ENCODE peak calls at places on chromosomes 2 and 18, in ten cellular contexts. L is KBM-7, J is cardiac fibroblast, U is B cell, O is HTR-8/SVneo, E is Calu3, A is T-helper 9 cell, Q is EL, Y is neuronal stem cell, Z is breast epithelium. B is an unnamed sample.

GRCh38 chr2:3420076-3420848 is 40.8 kb downstream of the TRAPPC12 start:
- DNase-seq in L (no peak), Y (no peak), Q (no peak), U (no peak), Z (no peak), O (no peak), J (no peak), A (no peak), E (no peak), B (no peak)

GRCh38 chr2:233081232-233081730 is 21.1 kb downstream of the INPP5D start:
- DNase-seq in U (peak), L (no peak), Q (no peak), O (no peak), E (no peak), A (peak), Z (peak), Y (no peak), J (no peak), B (no peak)

GRCh38 chr2:44596537-44597320 is 235.0 kb downstream of the CAMKMT start:
- DNase-seq in A (no peak), U (no peak), Q (no peak), L (no peak), Z (no peak), J (no peak), O (no peak), Y (no peak), E (no peak), B (no peak)

GRCh38 chr2:10773841-10774341 is 38.7 kb downstream of the PDIA6 start:
- DNase-seq in Q (no peak), O (no peak), Z (no peak), Y (no peak), E (no peak), A (no peak), U (no peak), L (no peak), J (no peak), B (no peak)

GRCh38 chr2:181239400-181239799 is 217.8 kb upstream of the ITGA4 start:
- DNase-seq in Q (no peak), U (peak), Z (no peak), A (no peak), J (peak), O (no peak), E (no peak), L (peak), Y (no peak), B (no peak)

GRCh38 chr2:240459401-240460242 is 24.2 kb downstream of the GPC1 start:
- DNase-seq in Q (no peak), O (no peak), E (no peak), J (no peak), U (no peak), L (no peak), A (no peak), Y (no peak), Z (no peak), B (no peak)

GRCh38 chr2:168430431-168430830 is 25.6 kb upstream of the CERS6 start:
- DNase-seq in U (no peak), Q (no peak), Y (no peak), J (no peak), Z (no peak), A (no peak), L (no peak), O (no peak), E (no peak), B (no peak)

GRCh38 chr18:48913723-48914122 is 37.0 kb downstream of the SMAD7 start:
- DNase-seq in A (no peak), O (no peak), Q (no peak), E (no peak), J (no peak), L (no peak), Z (no peak), U (no peak), Y (no peak), B (no peak)

GRCh38 chr2:217723078-217723477 is 279.7 kb downstream of the TNS1 start:
- DNase-seq in U (no peak), Z (no peak), O (no peak), J (peak), Q (peak), A (no peak), E (no peak), L (no peak), Y (no peak), B (no peak)

GRCh38 chr2:187684181-187684580 is 129.9 kb upstream of the TFPI start:
- DNase-seq in A (no peak), O (no peak), Q (peak), U (no peak), J (no peak), E (no peak), L (no peak), Z (no peak), Y (no peak), B (no peak)

GRCh38 chr2:158459161-158460003 is 2.6 kb downstream of the PKP4 start:
- DNase-seq in A (no peak), U (no peak), O (no peak), Y (no peak), J (peak), Q (no peak), Z (no peak), L (peak), E (no peak), B (no peak)

GRCh38 chr18:28161608-28162599 is 15.0 kb downstream of the CDH2 start:
- DNase-seq in O (no peak), Y (no peak), U (no peak), Z (no peak), L (no peak), Q (peak), J (no peak), E (no peak), A (no peak), B (no peak)

GRCh38 chr2:37472959-37473358 is 128.5 kb downstream of the QPCT start:
- DNase-seq in L (no peak), E (peak), A (no peak), Y (no peak), Q (peak), J (peak), U (no peak), Z (no peak), O (no peak), B (no peak)

GRCh38 chr2:221501210-221501882 is 70.8 kb downstream of the EPHA4 start:
- DNase-seq in Z (no peak), Q (peak), Y (no peak), L (no peak), E (no peak), A (no peak), U (no peak), J (peak), O (peak), B (no peak)

GRCh38 chr2:137007905-137008399 is 242.6 kb downstream of the THSD7B start:
- DNase-seq in A (no peak), J (no peak), U (no peak), Q (no peak), L (no peak), E (no peak), Y (no peak), O (no peak), Z (no peak), B (no peak)

GRCh38 chr2:7169631-7170030 is 252.4 kb downstream of the RNF144A start:
- DNase-seq in Z (no peak), Y (no peak), U (no peak), O (no peak), L (no peak), E (no peak), A (no peak), Q (no peak), J (no peak), B (no peak)

GRCh38 chr2:172600644-172601043 is 44.8 kb downstream of the PDK1 start:
- DNase-seq in Z (no peak), A (no peak), L (no peak), Q (no peak), Y (no peak), O (no peak), J (no peak), E (no peak), U (no peak), B (no peak)

GRCh38 chr2:145329976-145330375 is 810.1 kb upstream of the ZEB2 start:
- DNase-seq in U (no peak), L (no peak), Y (no peak), Q (no peak), E (no peak), O (no peak), A (no peak), Z (no peak), J (no peak), B (no peak)

GRCh38 chr2:230737791-230738226 is 25.2 kb downstream of the CAB39 start:
- DNase-seq in O (no peak), Y (no peak), L (no peak), E (no peak), Q (no peak), J (peak), A (no peak), Z (no peak), U (no peak), B (no peak)

GRCh38 chr18:55999641-56000040 is 411.6 kb upstream of the TCF4 start:
- DNase-seq in E (no peak), Q (no peak), Y (no peak), L (no peak), O (no peak), J (peak), Z (no peak), U (no peak), A (no peak), B (no peak)

GRCh38 chr2:222671259-222672067 is at the start of gene MOGAT1:
- DNase-seq in O (no peak), Q (peak), J (peak), L (no peak), U (peak), A (no peak), Y (no peak), Z (no peak), E (peak), B (no peak)

GRCh38 chr2:233061591-233062446 is 1.7 kb downstream of the INPP5D start:
- DNase-seq in L (peak), Q (no peak), E (no peak), Z (peak), J (peak), U (peak), A (peak), O (no peak), Y (no peak), B (no peak)

GRCh38 chr2:111100087-111100764 is 20.5 kb upstream of the BCL2L11 start:
- DNase-seq in Z (no peak), Q (no peak), Y (no peak), U (no peak), J (no peak), O (no peak), L (no peak), E (no peak), A (no peak), B (no peak)

GRCh38 chr2:67790622-67791021 is 272.2 kb downstream of the C1D start:
- DNase-seq in L (no peak), A (no peak), U (no peak), Z (no peak), Q (peak), Y (no peak), E (no peak), O (peak), J (peak), B (no peak)

GRCh38 chr2:133508546-133509165 is 59.6 kb downstream of the NCKAP5 start:
- DNase-seq in U (no peak), Y (no peak), L (no peak), E (no peak), Q (no peak), O (no peak), A (no peak), J (no peak), Z (no peak), B (no peak)

GRCh38 chr2:240462704-240463273 is 27.3 kb downstream of the GPC1 start:
- DNase-seq in E (peak), Q (no peak), J (no peak), O (no peak), Y (no peak), L (no peak), Z (no peak), A (no peak), U (no peak), B (no peak)

GRCh38 chr2:240557101-240557751 is 562 bp downstream of the ANKMY1 start:
- DNase-seq in L (no peak), E (no peak), Y (no peak), A (no peak), O (no peak), Z (no peak), U (no peak), Q (no peak), J (no peak), B (no peak)

GRCh38 chr2:18752022-18752493 is 162.7 kb upstream of the NT5C1B start:
- DNase-seq in J (peak), Z (no peak), Q (no peak), L (no peak), O (no peak), A (no peak), E (no peak), U (no peak), Y (no peak), B (no peak)

GRCh38 chr18:32469190-32469611 is 1.5 kb downstream of the GAREM1 start:
- DNase-seq in A (no peak), Z (no peak), Y (peak), L (peak), E (peak), O (no peak), J (peak), U (peak), Q (no peak), B (no peak)

GRCh38 chr2:105795575-105795934 is 50.8 kb downstream of the NCK2 start:
- DNase-seq in Q (no peak), L (peak), E (no peak), O (no peak), Y (no peak), J (no peak), U (no peak), A (no peak), Z (no peak), B (no peak)

GRCh38 chr18:44602845-44603244 is 77.8 kb upstream of the SETBP1 start:
- DNase-seq in A (no peak), O (no peak), Y (no peak), U (no peak), Q (peak), J (no peak), Z (no peak), E (no peak), L (no peak), B (no peak)

GRCh38 chr2:70557171-70557838 is 3.7 kb upstream of the TGFA start:
- DNase-seq in Z (no peak), A (no peak), Q (no peak), U (no peak), L (no peak), E (no peak), O (no peak), Y (no peak), J (no peak), B (no peak)

GRCh38 chr2:231527091-231527395 is 3.2 kb downstream of the NMUR1 start:
- DNase-seq in Z (no peak), L (no peak), A (no peak), Q (no peak), Y (no peak), O (no peak), U (no peak), E (no peak), J (no peak), B (no peak)

GRCh38 chr2:21413082-21413481 is 289.3 kb downstream of the TDRD15 start:
- DNase-seq in E (no peak), A (no peak), J (no peak), U (no peak), Y (no peak), L (no peak), Z (no peak), Q (no peak), O (no peak), B (no peak)

GRCh38 chr2:55837073-55837472 is 86.5 kb downstream of the EFEMP1 start:
- DNase-seq in L (no peak), U (no peak), Z (no peak), O (no peak), J (no peak), Y (no peak), A (no peak), Q (no peak), E (no peak), B (no peak)

GRCh38 chr2:159043710-159044109 is 75.3 kb downstream of the TANC1 start:
- DNase-seq in Z (no peak), Q (no peak), Y (no peak), O (no peak), L (no peak), U (no peak), J (no peak), E (no peak), A (no peak), B (no peak)

GRCh38 chr18:54052259-54052658 is 172.2 kb downstream of the MBD2 start:
- DNase-seq in L (no peak), Q (no peak), E (no peak), O (no peak), A (no peak), Z (no peak), Y (no peak), J (no peak), U (no peak), B (no peak)

GRCh38 chr2:156649596-156649995 is 213.4 kb downstream of the GPD2 start:
- DNase-seq in Q (peak), Y (no peak), U (no peak), O (no peak), L (no peak), A (no peak), Z (no peak), E (no peak), J (peak), B (no peak)

GRCh38 chr2:120820263-120820884 is 84.7 kb downstream of the GLI2 start:
- DNase-seq in Y (peak), Q (peak), U (no peak), E (no peak), J (peak), A (no peak), O (no peak), L (no peak), Z (no peak), B (no peak)

GRCh38 chr2:201358684-201359083 is 1.5 kb upstream of the FLACC1 start:
- DNase-seq in Z (no peak), J (peak), U (no peak), Q (peak), Y (no peak), O (peak), E (peak), A (no peak), L (no peak), B (no peak)